ENCODE peak calls at places on chromosomes 13 and 19, in six cellular contexts. T is brain microvascular endothelial cell, O is AG04450, U is tibial nerve, K is RWPE1, A is suprapubic skin. W is an unnamed sample.

GRCh38 chr13:99812611-99813010 is 159.0 kb downstream of the ZIC5 start:
- DNase-seq in O (no peak), U (no peak), T (peak), K (peak), A (no peak), W (no peak)

GRCh38 chr13:23506071-23506820 is 64.0 kb upstream of the TNFRSF19 start:
- DNase-seq in A (no peak), T (no peak), O (no peak), U (no peak), K (no peak), W (no peak)

GRCh38 chr19:42497492-42498226 is 30.6 kb downstream of the CEACAM1 start:
- DNase-seq in A (no peak), U (no peak), K (no peak), O (no peak), T (no peak), W (no peak)

GRCh38 chr13:51032831-51033230 is 78.2 kb downstream of the C13orf42 start:
- DNase-seq in U (no peak), K (no peak), O (no peak), A (no peak), T (no peak), W (no peak)

GRCh38 chr13:35144496-35144895 is 202.4 kb downstream of the NBEA start:
- DNase-seq in U (no peak), O (no peak), A (no peak), K (no peak), T (peak), W (no peak)

GRCh38 chr19:591099-591958 is 1.6 kb downstream of the HCN2 start:
- DNase-seq in O (no peak), K (no peak), T (no peak), U (no peak), A (no peak), W (no peak)

GRCh38 chr19:5134683-5135082 is 165.8 kb downstream of the KDM4B start:
- DNase-seq in U (no peak), O (no peak), K (no peak), A (no peak), T (no peak), W (no peak)

GRCh38 chr19:16062789-16063188 is 13.5 kb upstream of the TPM4 start:
- DNase-seq in K (peak), O (no peak), U (no peak), T (no peak), A (peak), W (no peak)

GRCh38 chr13:44393391-44393790 is 19.8 kb downstream of the SERP2 start:
- DNase-seq in A (peak), O (no peak), K (no peak), U (no peak), T (no peak), W (no peak)

GRCh38 chr19:13652810-13653590 is 111.3 kb upstream of the MRI1 start:
- DNase-seq in T (no peak), A (no peak), U (no peak), O (no peak), K (no peak), W (no peak)

GRCh38 chr19:10471909-10472308 is 31.2 kb downstream of the KEAP1 start:
- DNase-seq in U (no peak), T (peak), O (no peak), A (no peak), K (no peak), W (peak)

GRCh38 chr13:20814224-20814910 is 40.6 kb upstream of the EEF1AKMT1 start:
- DNase-seq in U (peak), A (peak), T (peak), K (peak), O (peak), W (no peak)

DNA sequence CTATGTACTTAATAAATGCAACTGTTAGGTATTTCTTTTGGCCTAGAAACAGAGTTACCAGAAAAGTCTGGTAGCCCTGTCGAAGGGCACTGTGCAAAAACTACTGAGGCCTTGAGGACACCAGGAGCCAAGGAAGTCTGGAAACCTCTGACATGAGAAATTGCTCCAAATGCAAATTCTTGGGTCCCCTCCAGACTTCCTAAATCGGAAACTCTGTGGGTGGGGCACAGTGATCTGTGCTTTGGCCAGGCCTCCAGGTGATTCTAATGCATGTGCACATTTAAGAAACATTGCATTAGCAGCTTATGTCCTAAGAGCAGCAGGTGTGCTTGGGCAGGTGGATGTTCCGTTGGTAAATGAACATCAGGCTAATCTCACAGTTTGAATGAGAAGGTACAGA is 50.0 kb downstream of the STARD13 start:
- DNase-seq in K (no peak), U (no peak), O (no peak), T (no peak), A (no peak), W (no peak)
- H3K27ac ChIP-seq in K (peak), U (peak), O (peak), T (peak), A (peak), W (peak)

DNA sequence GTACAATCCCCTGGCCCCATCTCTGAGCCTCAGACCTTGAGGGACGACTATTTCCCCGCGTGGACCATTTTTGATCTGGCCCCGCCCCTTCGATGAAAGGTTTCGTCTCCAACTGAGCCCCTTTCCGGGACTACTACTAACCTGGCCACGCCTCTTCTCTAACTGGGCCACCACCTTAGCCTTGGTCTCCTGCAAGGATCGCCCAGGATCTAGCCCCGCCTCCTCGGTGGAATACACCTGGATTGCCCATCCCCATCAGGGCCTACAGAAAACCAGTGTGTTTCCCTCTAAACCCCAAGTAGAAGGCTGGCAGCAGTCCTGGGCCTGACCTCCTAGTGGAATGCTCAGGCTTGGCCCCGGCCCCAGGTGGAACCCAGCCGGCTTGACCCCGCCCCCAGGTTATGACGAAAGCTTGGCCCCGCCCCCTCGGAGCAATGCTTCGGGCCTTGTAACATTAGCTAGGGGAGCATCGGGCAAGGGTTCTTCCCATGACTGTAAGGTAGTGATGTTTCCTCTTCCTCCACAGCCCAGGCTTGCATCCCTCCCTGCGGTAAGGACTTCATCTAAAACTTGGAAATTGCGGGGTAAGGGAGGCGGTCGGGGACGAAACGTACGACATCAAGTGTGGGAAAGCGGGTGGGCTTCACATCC is 9.1 kb downstream of the SPACA6 start:
- DNase-seq in U (peak), K (peak), O (no peak), T (no peak), A (peak), W (no peak)
- H3K27ac ChIP-seq in U (peak), K (peak), O (no peak), T (no peak), A (peak), W (peak)

DNA sequence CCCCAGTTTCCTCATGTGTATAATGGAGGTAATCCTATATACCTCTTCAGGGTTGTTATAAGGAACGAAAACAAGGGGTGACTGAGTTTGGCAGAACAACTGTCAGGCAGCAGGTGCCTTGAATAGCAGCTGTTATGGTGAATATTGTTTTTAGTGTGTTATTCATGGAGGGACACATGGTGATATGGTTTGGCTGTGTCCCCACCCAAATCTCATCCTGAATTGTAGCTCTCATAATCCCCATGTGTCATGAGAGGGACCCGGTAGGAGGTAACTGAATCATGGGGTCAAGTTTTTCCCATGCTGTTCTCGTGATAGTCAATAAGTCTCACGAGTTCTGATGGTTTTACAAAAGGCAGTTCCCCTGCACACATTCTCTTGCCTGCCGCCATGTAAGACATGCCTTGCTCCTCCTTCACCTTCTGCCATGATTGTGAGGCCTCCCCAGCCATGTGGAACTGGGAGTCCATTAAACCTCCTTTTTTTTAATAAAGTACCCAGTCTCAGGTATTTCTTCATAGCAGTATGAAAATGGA is 12.2 kb downstream of the IGSF23 start:
- DNase-seq in O (no peak), A (no peak), U (no peak), K (no peak), T (peak), W (no peak)
- H3K27ac ChIP-seq in O (peak), A (no peak), U (no peak), K (peak), T (peak), W (peak)

GRCh38 chr19:1609680-1610474 is 4.6 kb upstream of the UQCR11 start:
- DNase-seq in U (no peak), O (no peak), K (no peak), T (no peak), A (no peak), W (no peak)
- H3K27ac ChIP-seq in U (no peak), O (no peak), K (peak), T (no peak), A (no peak), W (no peak)

DNA sequence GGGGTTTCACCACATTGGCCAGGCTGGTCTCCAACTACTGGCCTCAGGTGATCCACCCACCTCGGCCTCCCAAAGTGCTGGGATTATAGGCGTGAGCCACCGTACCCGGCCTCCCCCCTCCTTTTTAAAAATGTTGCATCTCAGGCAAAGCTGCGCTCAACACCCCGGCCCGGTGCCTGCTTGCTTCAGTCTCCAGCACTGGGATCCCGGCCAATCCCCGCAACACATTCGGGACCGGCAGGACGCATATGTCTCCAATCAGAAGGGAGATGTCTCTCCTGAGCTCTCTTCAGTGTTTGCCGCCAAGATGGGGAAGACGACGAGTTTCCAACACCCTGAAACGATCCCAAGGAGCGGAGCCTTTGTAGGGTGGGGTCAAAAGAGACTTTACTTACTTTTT is 16.1 kb downstream of the GNG7 start:
- DNase-seq in K (no peak), O (no peak), U (no peak), A (no peak), T (no peak), W (no peak)
- H3K27ac ChIP-seq in K (no peak), O (no peak), U (no peak), A (no peak), T (no peak), W (no peak)